ENCODE peak calls at places on chromosome 5, in four cellular contexts. N, K, A and S are unnamed samples.

GRCh38 chr5:173832386-173832785 is 55.8 kb upstream of the CPEB4 start:
- DNase-seq in N (no peak), K (no peak), A (no peak), S (no peak)

GRCh38 chr5:174307031-174307408 is 261.5 kb downstream of the NSG2 start:
- DNase-seq in N (no peak), K (no peak), A (no peak), S (no peak)

GRCh38 chr5:132298305-132298704 is 4.1 kb downstream of the SLC22A4 start:
- DNase-seq in N (no peak), K (no peak), A (no peak), S (no peak)

GRCh38 chr5:138944527-138945322 is 69.6 kb upstream of the LRRTM2 start:
- DNase-seq in N (no peak), K (no peak), A (peak), S (no peak)

GRCh38 chr5:136123236-136123768 is 9.3 kb upstream of the SMAD5 start:
- DNase-seq in N (no peak), K (no peak), A (no peak), S (no peak)

GRCh38 chr5:95669540-95669939 is 13.3 kb downstream of the SPATA9 start:
- DNase-seq in N (no peak), K (no peak), A (peak), S (no peak)

GRCh38 chr5:148805323-148806290 is 20.8 kb upstream of the ADRB2 start:
- DNase-seq in N (no peak), K (no peak), A (no peak), S (no peak)

GRCh38 chr5:181121675-181122561 is 9.1 kb downstream of the OR2V1 start:
- DNase-seq in N (no peak), K (no peak), A (no peak), S (no peak)

GRCh38 chr5:170006016-170006415 is 25.7 kb upstream of the INSYN2B start:
- DNase-seq in N (no peak), K (no peak), A (no peak), S (no peak)

GRCh38 chr5:151078490-151079262 is 2.2 kb downstream of the TNIP1 start:
- DNase-seq in N (peak), K (no peak), A (peak), S (no peak)

GRCh38 chr5:151075698-151076331 is 5.0 kb downstream of the TNIP1 start:
- DNase-seq in N (no peak), K (no peak), A (peak), S (no peak)

GRCh38 chr5:151074557-151074956 is 6.3 kb downstream of the TNIP1 start:
- DNase-seq in N (no peak), K (no peak), A (no peak), S (no peak)

GRCh38 chr5:151077419-151077818 is 3.4 kb downstream of the TNIP1 start:
- DNase-seq in N (no peak), K (no peak), A (no peak), S (no peak)

DNA sequence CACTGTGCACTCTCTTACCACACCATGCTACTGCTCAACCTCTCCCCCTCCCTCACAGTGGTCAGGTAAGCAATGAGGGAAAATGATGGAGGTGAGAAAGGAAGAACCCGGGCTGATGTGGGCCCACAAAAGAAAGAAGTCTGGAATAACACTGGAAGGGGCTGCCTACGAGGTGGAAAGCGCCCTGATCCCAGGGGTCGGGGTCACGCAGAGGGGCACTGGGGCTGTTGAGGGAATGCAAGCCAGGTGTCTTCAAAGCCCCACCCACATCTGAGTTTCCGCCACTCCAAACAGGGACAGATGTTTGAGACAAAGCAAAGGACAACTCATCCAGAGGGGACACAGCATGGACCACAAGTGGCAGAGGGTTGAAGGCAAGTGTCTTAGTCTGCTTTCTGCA is 4.2 kb downstream of the TNIP1 start:
- DNase-seq in N (no peak), K (no peak), A (no peak), S (no peak)
- H3K27ac ChIP-seq in N (no peak), K (no peak), A (peak), S (no peak)

DNA sequence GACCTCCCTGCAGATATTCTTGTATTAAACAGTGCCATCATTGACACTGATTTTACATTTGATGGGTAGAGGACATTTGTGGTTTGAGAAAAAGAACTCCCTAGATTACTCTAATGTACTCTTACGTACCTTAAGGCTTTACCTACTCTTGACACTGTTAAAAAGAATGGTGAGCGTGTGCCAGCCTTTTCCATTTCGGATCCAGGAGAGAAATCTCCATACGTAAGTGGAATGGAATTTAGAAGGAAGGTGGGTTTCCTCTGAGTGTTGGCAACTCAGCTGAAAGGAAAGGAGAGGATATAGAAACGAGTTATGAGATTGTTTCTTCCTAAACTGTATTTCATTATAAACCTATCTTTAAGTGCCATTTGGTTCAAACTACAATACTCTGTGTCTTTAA is 40.9 kb downstream of the TNPO1 start:
- DNase-seq in N (no peak), K (no peak), A (no peak), S (no peak)
- H3K27ac ChIP-seq in N (no peak), K (no peak), A (no peak), S (no peak)

GRCh38 chr5:68384936-68385594 is 169.5 kb downstream of the PIK3R1 start:
- DNase-seq in N (no peak), K (no peak), A (no peak), S (no peak)
- H3K27ac ChIP-seq in N (no peak), K (no peak), A (no peak), S (no peak)

DNA sequence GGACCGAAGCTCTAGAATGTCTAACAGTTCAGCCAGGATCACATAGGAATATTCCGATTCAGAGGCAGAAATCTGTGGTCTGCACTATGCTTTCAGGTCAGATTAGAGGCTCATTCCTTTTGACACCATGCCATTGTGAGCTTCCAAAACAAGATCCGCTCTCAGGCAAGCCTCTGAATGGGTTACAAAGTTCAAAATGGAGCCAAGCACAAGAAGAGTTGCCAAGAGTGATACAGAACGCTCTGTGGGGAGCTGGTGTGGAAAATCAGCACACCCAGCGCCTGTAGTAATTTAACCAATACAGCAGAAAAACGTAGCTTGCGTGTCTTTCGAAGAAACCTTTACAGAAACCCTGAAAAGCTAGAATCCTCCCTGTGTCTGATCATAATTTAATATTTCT is 33.4 kb upstream of the FAT2 start:
- DNase-seq in N (no peak), K (no peak), A (no peak), S (no peak)
- H3K27ac ChIP-seq in N (no peak), K (no peak), A (no peak), S (no peak)

DNA sequence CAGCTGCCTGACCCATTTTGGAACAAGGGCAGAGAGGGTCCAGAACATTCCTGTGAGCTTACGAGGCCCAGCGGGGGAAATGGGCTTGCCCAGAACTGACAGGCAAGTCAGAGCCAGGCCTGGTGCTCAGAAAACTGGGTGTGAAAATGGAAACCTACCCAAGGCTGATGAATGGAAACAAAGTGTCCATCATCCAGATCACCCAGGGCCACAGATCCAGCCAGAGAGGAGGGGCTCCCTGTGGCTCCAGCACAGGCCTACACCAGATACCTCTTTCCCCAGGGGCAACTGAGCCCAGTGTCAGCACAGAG is 3.1 kb downstream of the CLTB start:
- DNase-seq in N (no peak), K (no peak), A (peak), S (no peak)
- H3K27ac ChIP-seq in N (no peak), K (no peak), A (no peak), S (no peak)

GRCh38 chr5:52837068-52837467 is 49.4 kb downstream of the ITGA1 start:
- DNase-seq in N (no peak), K (no peak), A (no peak), S (no peak)
- H3K27ac ChIP-seq in N (no peak), K (no peak), A (no peak), S (no peak)

GRCh38 chr5:100777680-100778281 is 125.3 kb downstream of the ST8SIA4 start:
- DNase-seq in N (no peak), K (peak), A (no peak), S (peak)
- H3K27ac ChIP-seq in N (no peak), K (peak), A (peak), S (peak)